ENCODE peak calls at places on chromosomes 16 and 17, in ten cellular contexts. G is activated CD8-positive, alpha-beta T cell treated with anti-CD3 and anti-CD28 coated beads, Interleukin-2, amount 10 ng/mL, durations not matched to agents 7 days and 5 days; X is NCI-H1092; Q is ACHN; Y is T-cell; F is NCI-H1436; P is thoracic aorta; N is Daoy; U is OCI-LY7; C is CD8-positive, alpha-beta T cell. K is an unnamed sample.

GRCh38 chr17:66255112-66255511 is 25.9 kb upstream of the APOH start:
- DNase-seq in Q (peak), Y (peak), C (peak), X (peak), G (peak), P (no peak), N (peak), U (peak), F (peak), K (peak)

GRCh38 chr17:72850410-72850809 is 242.1 kb downstream of the SLC39A11 start:
- DNase-seq in G (no peak), C (no peak), X (no peak), Y (no peak), Q (no peak), F (no peak), P (no peak), N (peak), U (no peak), K (no peak)

GRCh38 chr17:60579551-60579950 is 20.4 kb upstream of the PPM1D start:
- DNase-seq in U (no peak), F (no peak), X (no peak), Q (no peak), N (no peak), G (no peak), Y (no peak), P (no peak), C (no peak), K (no peak)

GRCh38 chr16:84486551-84487235 is 17.8 kb downstream of the MEAK7 start:
- DNase-seq in Q (no peak), X (no peak), F (no peak), P (no peak), G (no peak), N (no peak), U (no peak), C (no peak), Y (no peak), K (no peak)

GRCh38 chr16:20851601-20852000 is 45.3 kb downstream of the REXO5 start:
- DNase-seq in N (peak), X (no peak), C (no peak), P (peak), G (no peak), Y (no peak), U (no peak), Q (peak), F (no peak), K (no peak)

GRCh38 chr16:59886021-59886420 is 1151.9 kb upstream of the GOT2 start:
- DNase-seq in G (no peak), F (no peak), N (no peak), P (no peak), X (no peak), C (no peak), Q (peak), U (no peak), Y (no peak), K (no peak)

GRCh38 chr17:44086364-44087311 is 16.1 kb downstream of the G6PC3 start:
- DNase-seq in X (no peak), U (no peak), P (peak), Y (no peak), N (peak), F (no peak), C (peak), Q (peak), G (peak), K (peak)

GRCh38 chr17:39110435-39111136 is 40.9 kb downstream of the PLXDC1 start:
- DNase-seq in Q (no peak), X (no peak), F (no peak), C (no peak), U (no peak), N (no peak), Y (no peak), G (no peak), P (no peak), K (no peak)

GRCh38 chr17:27065588-27065987 is 228.3 kb upstream of the WSB1 start:
- DNase-seq in F (no peak), Q (no peak), P (no peak), G (no peak), X (no peak), N (no peak), C (no peak), U (no peak), Y (no peak), K (no peak)

GRCh38 chr17:2372681-2373080 is 28.2 kb downstream of the MNT start:
- DNase-seq in N (no peak), C (no peak), X (no peak), Q (no peak), P (no peak), Y (no peak), G (no peak), U (no peak), F (no peak), K (no peak)

GRCh38 chr16:29765167-29766032 is 12.7 kb upstream of the ZG16 start:
- DNase-seq in X (peak), Q (no peak), N (peak), F (no peak), Y (no peak), C (no peak), G (no peak), U (no peak), P (no peak), K (no peak)